ENCODE peak calls at places on chromosomes 2 and 18, in eight cellular contexts. One of them, this sample, is unnamed.
A peak's percentile ranks its signal among the peaks of the same experiment; 100 is the strongest.

GRCh38 chr2:85255813-85256581 is 71.8 kb downstream of the TGOLN2 start:
- DNase-seq in cardiac fibroblast: peak; percentile 67
- DNase-seq in lower lobe of right lung: no peak
- DNase-seq in uterus: peak; percentile 43
- DNase-seq in HepG2: peak; percentile 58
- DNase-seq in AG10803: peak; percentile 53
- DNase-seq in left ventricle myocardium inferior: no peak
- DNase-seq in esophagus squamous epithelium: no peak
- DNase-seq in this sample: peak; percentile 62

GRCh38 chr2:238203973-238204683 is 633 bp upstream of the ILKAP start:
- DNase-seq in cardiac fibroblast: no peak
- DNase-seq in lower lobe of right lung: no peak
- DNase-seq in uterus: no peak
- DNase-seq in HepG2: no peak
- DNase-seq in AG10803: no peak
- DNase-seq in left ventricle myocardium inferior: no peak
- DNase-seq in esophagus squamous epithelium: no peak
- DNase-seq in this sample: no peak

GRCh38 chr2:198098386-198098785 is 294.0 kb downstream of the PLCL1 start:
- DNase-seq in cardiac fibroblast: no peak
- DNase-seq in lower lobe of right lung: no peak
- DNase-seq in uterus: no peak
- DNase-seq in HepG2: no peak
- DNase-seq in AG10803: no peak
- DNase-seq in left ventricle myocardium inferior: no peak
- DNase-seq in esophagus squamous epithelium: no peak
- DNase-seq in this sample: no peak

GRCh38 chr2:136703214-136703613 is 62.1 kb upstream of the THSD7B start:
- DNase-seq in cardiac fibroblast: no peak
- DNase-seq in lower lobe of right lung: no peak
- DNase-seq in uterus: no peak
- DNase-seq in HepG2: no peak
- DNase-seq in AG10803: no peak
- DNase-seq in left ventricle myocardium inferior: no peak
- DNase-seq in esophagus squamous epithelium: no peak
- DNase-seq in this sample: no peak

GRCh38 chr2:175817200-175817599 is 184.9 kb downstream of the LNPK start:
- DNase-seq in cardiac fibroblast: no peak
- DNase-seq in lower lobe of right lung: no peak
- DNase-seq in uterus: no peak
- DNase-seq in HepG2: no peak
- DNase-seq in AG10803: no peak
- DNase-seq in left ventricle myocardium inferior: no peak
- DNase-seq in esophagus squamous epithelium: no peak
- DNase-seq in this sample: no peak

GRCh38 chr2:217826505-217826904 is 176.3 kb downstream of the TNS1 start:
- DNase-seq in cardiac fibroblast: peak; percentile 36
- DNase-seq in lower lobe of right lung: peak; percentile 83
- DNase-seq in uterus: no peak
- DNase-seq in HepG2: no peak
- DNase-seq in AG10803: peak; percentile 51
- DNase-seq in left ventricle myocardium inferior: peak; percentile 82
- DNase-seq in esophagus squamous epithelium: no peak
- DNase-seq in this sample: no peak

GRCh38 chr2:118577202-118577601 is 270.2 kb downstream of the EN1 start:
- DNase-seq in cardiac fibroblast: no peak
- DNase-seq in lower lobe of right lung: no peak
- DNase-seq in uterus: no peak
- DNase-seq in HepG2: no peak
- DNase-seq in AG10803: peak; percentile 84
- DNase-seq in left ventricle myocardium inferior: no peak
- DNase-seq in esophagus squamous epithelium: no peak
- DNase-seq in this sample: no peak

GRCh38 chr2:216556202-216556601 is 57.6 kb downstream of the RPL37A start:
- DNase-seq in cardiac fibroblast: no peak
- DNase-seq in lower lobe of right lung: no peak
- DNase-seq in uterus: no peak
- DNase-seq in HepG2: no peak
- DNase-seq in AG10803: no peak
- DNase-seq in left ventricle myocardium inferior: no peak
- DNase-seq in esophagus squamous epithelium: no peak
- DNase-seq in this sample: no peak

GRCh38 chr2:43010428-43011141 is 215.8 kb downstream of the ZFP36L2 start:
- DNase-seq in cardiac fibroblast: no peak
- DNase-seq in lower lobe of right lung: no peak
- DNase-seq in uterus: no peak
- DNase-seq in HepG2: no peak
- DNase-seq in AG10803: no peak
- DNase-seq in left ventricle myocardium inferior: no peak
- DNase-seq in esophagus squamous epithelium: no peak
- DNase-seq in this sample: no peak

GRCh38 chr2:10065683-10066055 is 14.5 kb downstream of the CYS1 start:
- DNase-seq in cardiac fibroblast: no peak
- DNase-seq in lower lobe of right lung: no peak
- DNase-seq in uterus: no peak
- DNase-seq in HepG2: no peak
- DNase-seq in AG10803: no peak
- DNase-seq in left ventricle myocardium inferior: no peak
- DNase-seq in esophagus squamous epithelium: no peak
- DNase-seq in this sample: no peak

GRCh38 chr2:189412330-189412953 is 28.8 kb upstream of the WDR75 start:
- DNase-seq in cardiac fibroblast: peak; percentile 82
- DNase-seq in lower lobe of right lung: no peak
- DNase-seq in uterus: peak; percentile 38
- DNase-seq in HepG2: peak; percentile 39
- DNase-seq in AG10803: peak; percentile 68
- DNase-seq in left ventricle myocardium inferior: no peak
- DNase-seq in esophagus squamous epithelium: no peak
- DNase-seq in this sample: peak; percentile 85

GRCh38 chr2:43898134-43898957 is 59.6 kb downstream of the ABCG8 start:
- DNase-seq in cardiac fibroblast: peak; percentile 4
- DNase-seq in lower lobe of right lung: peak; percentile 66
- DNase-seq in uterus: no peak
- DNase-seq in HepG2: peak; percentile 22
- DNase-seq in AG10803: no peak
- DNase-seq in left ventricle myocardium inferior: no peak
- DNase-seq in esophagus squamous epithelium: no peak
- DNase-seq in this sample: no peak

GRCh38 chr2:235595420-235596010 is 101.7 kb downstream of the AGAP1 start:
- DNase-seq in cardiac fibroblast: peak; percentile 87
- DNase-seq in lower lobe of right lung: no peak
- DNase-seq in uterus: peak; percentile 73
- DNase-seq in HepG2: peak; percentile 68
- DNase-seq in AG10803: peak; percentile 77
- DNase-seq in left ventricle myocardium inferior: peak; percentile 73
- DNase-seq in esophagus squamous epithelium: no peak
- DNase-seq in this sample: peak; percentile 87

GRCh38 chr2:39188958-39189499 is 54.7 kb downstream of the CDKL4 start:
- DNase-seq in cardiac fibroblast: no peak
- DNase-seq in lower lobe of right lung: no peak
- DNase-seq in uterus: no peak
- DNase-seq in HepG2: no peak
- DNase-seq in AG10803: no peak
- DNase-seq in left ventricle myocardium inferior: no peak
- DNase-seq in esophagus squamous epithelium: no peak
- DNase-seq in this sample: no peak

GRCh38 chr2:56681659-56682396 is 498.0 kb downstream of the CCDC85A start:
- DNase-seq in cardiac fibroblast: peak; percentile 49
- DNase-seq in lower lobe of right lung: no peak
- DNase-seq in uterus: no peak
- DNase-seq in HepG2: no peak
- DNase-seq in AG10803: peak; percentile 53
- DNase-seq in left ventricle myocardium inferior: no peak
- DNase-seq in esophagus squamous epithelium: no peak
- DNase-seq in this sample: peak; percentile 63

GRCh38 chr2:175806115-175806470 is 196.0 kb downstream of the LNPK start:
- DNase-seq in cardiac fibroblast: no peak
- DNase-seq in lower lobe of right lung: no peak
- DNase-seq in uterus: no peak
- DNase-seq in HepG2: no peak
- DNase-seq in AG10803: no peak
- DNase-seq in left ventricle myocardium inferior: no peak
- DNase-seq in esophagus squamous epithelium: no peak
- DNase-seq in this sample: no peak

GRCh38 chr18:76398295-76398694 is 96.7 kb downstream of the ZNF516 start:
- DNase-seq in cardiac fibroblast: peak; percentile 31
- DNase-seq in lower lobe of right lung: no peak
- DNase-seq in uterus: peak; percentile 33
- DNase-seq in HepG2: no peak
- DNase-seq in AG10803: no peak
- DNase-seq in left ventricle myocardium inferior: no peak
- DNase-seq in esophagus squamous epithelium: no peak
- DNase-seq in this sample: peak; percentile 39

GRCh38 chr2:218826791-218827190 is 4.8 kb downstream of the PRKAG3 start:
- DNase-seq in cardiac fibroblast: no peak
- DNase-seq in lower lobe of right lung: no peak
- DNase-seq in uterus: no peak
- DNase-seq in HepG2: no peak
- DNase-seq in AG10803: no peak
- DNase-seq in left ventricle myocardium inferior: no peak
- DNase-seq in esophagus squamous epithelium: no peak
- DNase-seq in this sample: no peak

DNA sequence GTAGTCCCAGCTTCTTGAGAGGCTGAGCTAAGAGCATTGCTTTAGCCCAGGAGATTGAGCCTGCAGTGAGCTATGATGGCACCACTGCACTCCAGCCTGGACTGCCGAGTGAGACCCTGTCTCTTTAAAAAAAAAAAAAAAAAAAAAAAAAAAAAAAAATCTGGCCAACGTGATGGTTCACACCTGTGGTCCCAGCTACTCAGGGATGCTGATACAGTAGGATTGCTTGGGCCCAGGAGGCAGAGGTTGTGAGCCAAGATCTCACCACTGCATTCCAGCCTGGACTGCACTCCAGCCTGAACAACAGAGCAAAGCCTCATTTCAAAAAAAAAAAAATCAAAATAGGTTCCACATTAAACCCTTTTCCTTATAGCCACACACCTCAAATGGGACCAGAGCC is 22.7 kb downstream of the MAPRE2 start:
- DNase-seq in cardiac fibroblast: no peak
- DNase-seq in lower lobe of right lung: no peak
- DNase-seq in uterus: no peak
- DNase-seq in HepG2: no peak
- DNase-seq in AG10803: no peak
- DNase-seq in left ventricle myocardium inferior: no peak
- DNase-seq in esophagus squamous epithelium: no peak
- DNase-seq in this sample: no peak
- H3K4me3 ChIP-seq in cardiac fibroblast: no peak overlapping the region
- H3K4me3 ChIP-seq in lower lobe of right lung: no peak overlapping the region
- H3K4me3 ChIP-seq in uterus: no peak overlapping the region
- H3K4me3 ChIP-seq in HepG2: no peak overlapping the region
- H3K4me3 ChIP-seq in AG10803: no peak overlapping the region
- H3K4me3 ChIP-seq in left ventricle myocardium inferior: no peak overlapping the region
- H3K4me3 ChIP-seq in esophagus squamous epithelium: no peak overlapping the region
- H3K4me3 ChIP-seq in this sample: no peak overlapping the region

GRCh38 chr2:231706731-231707624 is 1.3 kb upstream of the PTMA start:
- DNase-seq in cardiac fibroblast: peak; percentile 99
- DNase-seq in lower lobe of right lung: peak; percentile 98
- DNase-seq in uterus: peak; percentile 99
- DNase-seq in HepG2: peak; percentile 95
- DNase-seq in AG10803: peak; percentile 99
- DNase-seq in left ventricle myocardium inferior: peak; percentile 97
- DNase-seq in esophagus squamous epithelium: peak; percentile 76
- DNase-seq in this sample: peak; percentile 99
- TF ChIP-seq CTCF in cardiac fibroblast: peak; percentile 87
- TF ChIP-seq CTCF in lower lobe of right lung: peak; percentile 85
- TF ChIP-seq CTCF in uterus: peak; percentile 80
- TF ChIP-seq CTCF in HepG2: peak; percentile 98
- TF ChIP-seq CTCF in AG10803: peak; percentile 87
- TF ChIP-seq CTCF in left ventricle myocardium inferior: peak; percentile 81
- TF ChIP-seq CTCF in esophagus squamous epithelium: peak; percentile 93
- TF ChIP-seq CTCF in this sample: peak; percentile 90

GRCh38 chr2:203871371-203871983 is 3.9 kb downstream of the CTLA4 start:
- DNase-seq in cardiac fibroblast: no peak
- DNase-seq in lower lobe of right lung: no peak
- DNase-seq in uterus: no peak
- DNase-seq in HepG2: no peak
- DNase-seq in AG10803: no peak
- DNase-seq in left ventricle myocardium inferior: no peak
- DNase-seq in esophagus squamous epithelium: no peak
- DNase-seq in this sample: no peak

GRCh38 chr2:203870481-203870880 is 2.9 kb downstream of the CTLA4 start:
- DNase-seq in cardiac fibroblast: no peak
- DNase-seq in lower lobe of right lung: no peak
- DNase-seq in uterus: no peak
- DNase-seq in HepG2: no peak
- DNase-seq in AG10803: no peak
- DNase-seq in left ventricle myocardium inferior: no peak
- DNase-seq in esophagus squamous epithelium: no peak
- DNase-seq in this sample: no peak

GRCh38 chr2:203869207-203869606 is 1.6 kb downstream of the CTLA4 start:
- DNase-seq in cardiac fibroblast: no peak
- DNase-seq in lower lobe of right lung: no peak
- DNase-seq in uterus: no peak
- DNase-seq in HepG2: no peak
- DNase-seq in AG10803: no peak
- DNase-seq in left ventricle myocardium inferior: no peak
- DNase-seq in esophagus squamous epithelium: no peak
- DNase-seq in this sample: no peak

GRCh38 chr2:203869610-203870042 is 2.1 kb downstream of the CTLA4 start:
- DNase-seq in cardiac fibroblast: no peak
- DNase-seq in lower lobe of right lung: no peak
- DNase-seq in uterus: no peak
- DNase-seq in HepG2: no peak
- DNase-seq in AG10803: no peak
- DNase-seq in left ventricle myocardium inferior: no peak
- DNase-seq in esophagus squamous epithelium: no peak
- DNase-seq in this sample: no peak

GRCh38 chr2:203870942-203871341 is 3.4 kb downstream of the CTLA4 start:
- DNase-seq in cardiac fibroblast: no peak
- DNase-seq in lower lobe of right lung: no peak
- DNase-seq in uterus: no peak
- DNase-seq in HepG2: no peak
- DNase-seq in AG10803: no peak
- DNase-seq in left ventricle myocardium inferior: no peak
- DNase-seq in esophagus squamous epithelium: no peak
- DNase-seq in this sample: no peak
- H3K4me3 ChIP-seq in cardiac fibroblast: no peak overlapping the region
- H3K4me3 ChIP-seq in lower lobe of right lung: no peak overlapping the region
- H3K4me3 ChIP-seq in uterus: no peak overlapping the region
- H3K4me3 ChIP-seq in HepG2: no peak overlapping the region
- H3K4me3 ChIP-seq in AG10803: no peak overlapping the region
- H3K4me3 ChIP-seq in left ventricle myocardium inferior: no peak overlapping the region
- H3K4me3 ChIP-seq in esophagus squamous epithelium: no peak overlapping the region
- H3K4me3 ChIP-seq in this sample: no peak overlapping the region

DNA sequence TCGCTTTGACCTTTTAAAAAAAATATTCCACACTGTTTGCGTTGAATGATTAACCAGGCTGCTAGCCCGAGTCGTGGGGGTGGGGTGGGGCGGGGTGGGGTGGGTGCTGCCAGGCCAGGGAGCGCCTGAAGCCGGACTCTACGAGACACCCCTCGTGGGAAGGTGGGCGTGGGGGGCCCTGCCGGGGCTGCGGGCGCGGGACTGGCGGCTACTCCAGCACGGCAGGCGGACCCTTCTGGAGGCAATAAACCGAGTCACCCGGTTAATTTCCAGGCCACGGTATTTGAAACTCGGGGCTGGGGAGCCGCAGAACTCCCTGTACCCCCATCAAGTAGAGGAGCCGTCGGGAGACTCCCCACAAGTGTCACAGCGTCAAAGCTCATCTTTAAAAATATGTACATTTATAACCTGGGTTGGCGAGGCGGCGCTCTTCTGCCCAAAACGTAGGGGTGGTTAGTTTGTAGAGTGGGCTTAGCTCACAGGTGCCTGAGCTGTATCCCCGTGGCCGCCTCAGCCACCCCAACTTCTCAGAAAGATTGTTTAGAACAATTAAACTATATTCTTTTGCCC is 1.2 kb downstream of the B3GNT2 start:
- DNase-seq in cardiac fibroblast: no peak
- DNase-seq in lower lobe of right lung: peak; percentile 57
- DNase-seq in uterus: no peak
- DNase-seq in HepG2: peak; percentile 43
- DNase-seq in AG10803: no peak
- DNase-seq in left ventricle myocardium inferior: no peak
- DNase-seq in esophagus squamous epithelium: no peak
- DNase-seq in this sample: no peak
- TF ChIP-seq CTCF in cardiac fibroblast: no peak
- TF ChIP-seq CTCF in lower lobe of right lung: no peak
- TF ChIP-seq CTCF in uterus: no peak
- TF ChIP-seq CTCF in HepG2: no peak
- TF ChIP-seq CTCF in AG10803: no peak
- TF ChIP-seq CTCF in left ventricle myocardium inferior: no peak
- TF ChIP-seq CTCF in esophagus squamous epithelium: no peak
- TF ChIP-seq CTCF in this sample: peak; percentile 6

This sample was measured in fibroblast of pulmonary artery.